ENCODE peak calls at places on chromosomes 5 and 9, in ten cellular contexts. L, S, H, A, W, R, E, Q, M and X are unnamed samples.

GRCh38 chr9:89428901-89429890 is 68.7 kb downstream of the SEMA4D start:
- DNase-seq in S (no peak), L (no peak), M (no peak), E (no peak), W (no peak), Q (no peak), H (peak; percentile 74), R (no peak), A (no peak), X (no peak)

GRCh38 chr9:18672706-18673105 is 198.8 kb downstream of the ADAMTSL1 start:
- DNase-seq in W (no peak), M (no peak), L (no peak), S (no peak), R (no peak), Q (no peak), H (no peak), A (no peak), E (no peak), X (no peak)

GRCh38 chr5:172607213-172607793 is 33.8 kb upstream of the NEURL1B start:
- DNase-seq in A (no peak), E (no peak), L (no peak), Q (no peak), H (no peak), R (no peak), W (no peak), M (peak; percentile 85), S (no peak), X (no peak)

GRCh38 chr5:90709323-90710148 is 150.9 kb downstream of the ADGRV1 start:
- DNase-seq in R (peak; percentile 10), M (peak; percentile 54), W (no peak), E (no peak), Q (peak; percentile 5), H (peak; percentile 61), L (peak; percentile 25), S (peak; percentile 63), A (peak; percentile 10), X (peak; percentile 30)

GRCh38 chr5:56053363-56053762 is 58.6 kb upstream of the IL6ST start:
- DNase-seq in S (no peak), R (no peak), L (no peak), A (no peak), H (no peak), W (no peak), Q (no peak), E (no peak), M (no peak), X (no peak)

GRCh38 chr5:97071101-97071500 is 71.3 kb downstream of the LIX1 start:
- DNase-seq in L (no peak), H (no peak), S (peak; percentile 78), R (no peak), E (no peak), Q (peak; percentile 60), W (peak; percentile 54), A (no peak), M (peak; percentile 47), X (no peak)

GRCh38 chr9:124450241-124450924 is at the start of gene ADGRD2:
- DNase-seq in M (peak; percentile 16), L (no peak), Q (no peak), W (no peak), R (no peak), A (peak; percentile 39), E (no peak), H (no peak), S (peak; percentile 62), X (no peak)

GRCh38 chr5:73229271-73229670 is 56.3 kb downstream of the TMEM174 start:
- DNase-seq in A (no peak), M (peak; percentile 5), H (no peak), W (no peak), E (no peak), L (no peak), R (no peak), S (peak; percentile 66), Q (peak; percentile 43), X (no peak)

GRCh38 chr9:97364769-97365490 is 47.0 kb upstream of the TDRD7 start:
- DNase-seq in L (no peak), H (no peak), M (no peak), A (no peak), E (no peak), W (no peak), Q (no peak), R (no peak), S (no peak), X (no peak)

GRCh38 chr5:157994271-157994691 is 135.3 kb upstream of the CLINT1 start:
- DNase-seq in H (no peak), W (no peak), Q (no peak), E (no peak), A (no peak), M (no peak), L (no peak), S (no peak), R (no peak), X (no peak)

GRCh38 chr9:128628471-128629048 is 28.1 kb downstream of the DYNC2I2 start:
- DNase-seq in L (no peak), E (no peak), R (no peak), Q (no peak), A (no peak), H (no peak), S (peak; percentile 28), W (peak; percentile 61), M (peak; percentile 42), X (peak; percentile 44)

GRCh38 chr9:18184034-18184800 is 289.7 kb upstream of the ADAMTSL1 start:
- DNase-seq in H (no peak), S (no peak), M (peak; percentile 55), E (no peak), L (no peak), A (no peak), W (no peak), Q (no peak), R (no peak), X (peak; percentile 27)

GRCh38 chr5:127312131-127312530 is 21.5 kb downstream of the MEGF10 start:
- DNase-seq in Q (no peak), L (no peak), E (no peak), A (no peak), W (no peak), S (no peak), M (no peak), H (no peak), R (peak; percentile 30), X (no peak)

GRCh38 chr9:91192785-91193657 is 168.7 kb downstream of the AUH start:
- DNase-seq in A (peak; percentile 30), R (no peak), H (peak; percentile 51), M (peak; percentile 99), L (peak; percentile 76), W (peak; percentile 86), Q (peak; percentile 99), E (peak; percentile 38), S (peak; percentile 100), X (peak; percentile 74)

GRCh38 chr5:38878391-38879090 is 32.7 kb downstream of the OSMR start:
- DNase-seq in A (no peak), W (no peak), E (no peak), Q (no peak), M (peak; percentile 31), H (no peak), S (no peak), L (no peak), R (no peak), X (no peak)

GRCh38 chr5:178625679-178626483 is 969 bp downstream of the CLK4 start:
- DNase-seq in A (no peak), S (peak; percentile 68), H (peak; percentile 64), W (no peak), E (peak; percentile 6), L (no peak), M (peak; percentile 59), Q (peak; percentile 10), R (no peak), X (no peak)

GRCh38 chr5:139649082-139649991 is 1.2 kb downstream of the CXXC5 start:
- DNase-seq in A (no peak), S (peak; percentile 61), H (peak; percentile 57), W (no peak), E (no peak), R (no peak), Q (no peak), L (no peak), M (no peak), X (no peak)

GRCh38 chr5:16992006-16992405 is 55.9 kb upstream of the MYO10 start:
- DNase-seq in W (no peak), H (no peak), L (no peak), Q (no peak), M (no peak), S (peak; percentile 90), A (no peak), R (no peak), E (no peak), X (no peak)

GRCh38 chr9:127629468-127630081 is 17.5 kb downstream of the STXBP1 start:
- DNase-seq in Q (no peak), R (no peak), M (no peak), H (no peak), W (no peak), S (peak; percentile 6), E (no peak), A (no peak), L (no peak), X (no peak)

GRCh38 chr9:136723362-136723976 is 11.1 kb downstream of the DIPK1B start:
- DNase-seq in L (no peak), A (no peak), M (no peak), H (no peak), R (no peak), Q (no peak), W (no peak), S (no peak), E (no peak), X (no peak)